ENCODE peak calls at places on chromosomes 13 and 19, in five cellular contexts. N is mammary epithelial cell, G is cardiac muscle cell, I is fibroblast of mammary gland, O is ovary. M is an unnamed sample.

GRCh38 chr13:93758575-93758974 is 532.0 kb downstream of the GPC6 start:
- DNase-seq in N (peak), G (peak), I (peak), O (no peak), M (no peak)

GRCh38 chr19:21143846-21144245 is 2.0 kb downstream of the ZNF431 start:
- DNase-seq in N (peak), G (no peak), I (peak), O (no peak), M (no peak)

GRCh38 chr13:28607187-28607955 is 51.6 kb upstream of the POMP start:
- DNase-seq in N (no peak), G (no peak), I (no peak), O (no peak), M (no peak)

GRCh38 chr13:102597029-102598015 is 536 bp downstream of the TPP2 start:
- DNase-seq in N (peak), G (peak), I (no peak), O (no peak), M (no peak)

GRCh38 chr19:43490759-43491158 is 13.8 kb downstream of the PHLDB3 start:
- DNase-seq in N (no peak), G (no peak), I (no peak), O (no peak), M (no peak)

GRCh38 chr13:96284971-96285370 is 195.1 kb downstream of the HS6ST3 start:
- DNase-seq in N (no peak), G (no peak), I (no peak), O (no peak), M (no peak)

GRCh38 chr19:48290341-48290922 is 20.6 kb downstream of the ZNF114 start:
- DNase-seq in N (no peak), G (peak), I (peak), O (no peak), M (no peak)

GRCh38 chr19:31568724-31569123 is 219.5 kb upstream of the TSHZ3 start:
- DNase-seq in N (no peak), G (no peak), I (no peak), O (no peak), M (no peak)

GRCh38 chr13:65600702-65601101 is 1629.4 kb downstream of the PCDH9 start:
- DNase-seq in N (no peak), G (peak), I (peak), O (no peak), M (no peak)

GRCh38 chr19:42529248-42529764 is 1.0 kb upstream of the CEACAM1 start:
- DNase-seq in N (peak), G (peak), I (peak), O (no peak), M (no peak)

GRCh38 chr13:48828962-48829405 is 146.7 kb upstream of the FNDC3A start:
- DNase-seq in N (peak), G (no peak), I (peak), O (no peak), M (no peak)

GRCh38 chr19:36149673-36150406 is 2.4 kb downstream of the COX7A1 start:
- DNase-seq in N (peak), G (no peak), I (no peak), O (no peak), M (no peak)

GRCh38 chr13:30744056-30744684 is 8.8 kb downstream of the ALOX5AP start:
- DNase-seq in N (peak), G (no peak), I (peak), O (peak), M (no peak)

DNA sequence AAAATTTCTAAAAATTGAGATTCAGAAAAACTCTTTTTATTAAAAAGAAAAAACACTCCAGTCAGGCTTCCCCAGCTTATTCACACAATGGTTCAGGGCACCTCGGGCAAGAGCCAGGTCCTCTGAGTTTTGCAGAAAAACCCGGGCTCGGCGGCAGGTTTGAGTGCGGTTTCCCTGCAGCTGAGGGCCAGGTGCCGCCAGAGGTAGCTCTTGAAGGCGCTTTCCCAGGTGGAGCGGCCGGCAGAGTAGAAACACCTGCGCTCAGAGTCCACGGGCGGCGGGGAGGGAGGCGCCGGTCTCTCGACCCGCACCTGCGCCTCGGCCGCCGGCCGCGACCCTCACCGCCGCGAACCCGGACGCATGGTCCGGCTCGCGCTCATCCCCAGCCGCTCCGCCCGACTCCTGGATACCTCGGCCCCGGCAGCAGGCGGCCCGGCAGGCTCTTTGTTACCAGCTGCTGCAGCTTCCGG is 444 bp downstream of the PROSER1 start:
- DNase-seq in N (no peak), G (no peak), I (no peak), O (no peak), M (no peak)
- TF ChIP-seq CTCF in N (no peak), G (no peak), I (no peak), O (no peak), M (peak)

GRCh38 chr19:2043864-2044708 is 7.0 kb downstream of the MKNK2 start:
- DNase-seq in N (no peak), G (no peak), I (no peak), O (no peak), M (peak)
- TF ChIP-seq CTCF in N (no peak), G (no peak), I (no peak), O (no peak), M (no peak)

GRCh38 chr19:29779921-29780320 is 31.9 kb upstream of the CCNE1 start:
- DNase-seq in N (no peak), G (no peak), I (no peak), O (no peak), M (no peak)
- TF ChIP-seq CTCF in N (no peak), G (no peak), I (no peak), O (no peak), M (no peak)

GRCh38 chr13:85261757-85262346 is 537.4 kb downstream of the SLITRK6 start:
- DNase-seq in N (no peak), G (peak), I (peak), O (no peak), M (no peak)
- TF ChIP-seq CTCF in N (peak), G (peak), I (peak), O (no peak), M (peak)

DNA sequence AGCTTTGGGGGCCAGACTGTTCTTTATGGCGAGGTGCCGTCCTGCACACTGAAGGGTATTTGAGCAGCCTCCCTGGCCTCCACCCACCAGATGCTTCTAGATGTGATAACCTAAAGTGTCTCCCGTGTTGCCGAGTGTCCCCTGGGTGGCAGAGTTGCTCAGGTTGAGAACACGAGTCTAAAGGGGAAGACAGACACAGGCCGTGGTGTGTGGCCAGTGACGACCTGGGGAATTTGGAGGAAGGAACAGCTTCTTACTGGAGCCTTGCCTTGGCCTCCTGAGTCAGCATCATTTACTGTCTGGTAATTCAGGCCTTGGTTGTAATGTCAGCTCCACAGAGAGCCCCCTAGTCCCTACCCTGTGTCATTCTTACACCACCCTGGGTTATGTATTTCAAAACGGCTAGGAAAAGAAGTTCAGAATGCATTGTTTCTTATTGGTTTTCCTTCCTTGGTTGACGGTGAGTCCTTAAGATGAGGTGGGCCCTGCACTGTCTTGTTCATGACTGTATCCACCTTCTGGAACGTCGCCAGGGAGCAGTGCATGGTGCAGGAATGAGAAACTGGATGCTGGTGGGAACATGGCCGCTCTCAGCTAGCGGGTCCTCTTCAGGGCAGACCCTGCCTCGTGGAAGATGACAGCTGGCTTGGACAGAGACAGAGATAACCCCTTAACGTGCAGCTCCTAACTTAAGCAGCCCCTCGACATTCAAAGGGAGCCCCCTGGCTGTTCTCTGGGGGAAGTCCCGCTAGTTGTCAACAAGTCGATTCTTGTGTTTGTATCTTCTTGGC is 7.1 kb downstream of the SIN3B start:
- DNase-seq in N (peak), G (peak), I (peak), O (no peak), M (no peak)
- TF ChIP-seq CTCF in N (no peak), G (peak), I (peak), O (no peak), M (peak)

GRCh38 chr13:53206455-53206854 is 177.8 kb downstream of the OLFM4 start:
- DNase-seq in N (no peak), G (no peak), I (peak), O (no peak), M (no peak)
- TF ChIP-seq CTCF in N (peak), G (peak), I (peak), O (no peak), M (peak)

GRCh38 chr13:41554626-41555386 is 97.5 kb downstream of the RGCC start:
- DNase-seq in N (peak), G (no peak), I (no peak), O (no peak), M (no peak)

GRCh38 chr13:41550239-41550638 is 92.9 kb downstream of the RGCC start:
- DNase-seq in N (no peak), G (no peak), I (no peak), O (no peak), M (no peak)

GRCh38 chr13:41549491-41549890 is 92.1 kb downstream of the RGCC start:
- DNase-seq in N (no peak), G (no peak), I (no peak), O (no peak), M (no peak)

GRCh38 chr13:41554180-41554579 is 96.8 kb downstream of the RGCC start:
- DNase-seq in N (no peak), G (no peak), I (no peak), O (no peak), M (no peak)

DNA sequence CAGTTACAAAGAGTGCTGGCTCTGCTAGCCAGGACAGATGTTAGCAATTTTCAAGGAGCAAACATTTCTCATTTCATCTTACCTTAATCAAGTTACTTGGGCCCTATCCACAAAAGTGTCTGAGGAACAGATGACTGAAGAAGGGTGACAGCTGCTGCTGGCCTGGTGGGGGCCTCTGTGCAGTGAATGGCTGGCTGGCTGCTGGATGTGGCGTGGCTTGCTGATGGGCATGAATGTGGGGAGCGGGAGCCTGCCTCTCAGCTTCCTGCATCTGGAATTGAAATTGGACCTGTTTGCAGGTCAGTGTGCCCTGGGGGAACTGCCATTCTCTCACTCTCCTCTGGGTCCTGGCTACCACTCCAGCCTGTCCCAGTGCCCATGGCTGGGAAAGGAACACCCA is 94.7 kb downstream of the RGCC start:
- DNase-seq in N (no peak), G (no peak), I (no peak), O (no peak), M (no peak)
- TF ChIP-seq CTCF in N (no peak), G (no peak), I (no peak), O (no peak), M (no peak)

GRCh38 chr19:10717054-10717355 is 874 bp upstream of the DNM2 start:
- DNase-seq in N (no peak), G (no peak), I (no peak), O (no peak), M (no peak)
- TF ChIP-seq CTCF in N (no peak), G (no peak), I (no peak), O (no peak), M (no peak)

GRCh38 chr19:19475845-19476828 is 39.2 kb downstream of the TSSK6 start:
- DNase-seq in N (peak), G (peak), I (no peak), O (no peak), M (no peak)
- TF ChIP-seq CTCF in N (peak), G (peak), I (peak), O (no peak), M (peak)